ENCODE peak calls at places on chromosomes 2 and 18, in eight cellular contexts. L is Caco-2, E is HepG2, J is heart left ventricle, Q is mesothelial cell of epicardium, T is cardiac fibroblast, Y is GM12865, O is right atrium auricular region. F is an unnamed sample.

GRCh38 chr18:63730788-63731187 is 28.0 kb downstream of the SERPINB11 start:
- DNase-seq in J (no peak), Y (no peak), O (no peak), Q (no peak), T (no peak), E (no peak), L (no peak), F (no peak)

GRCh38 chr18:9792565-9793226 is 84.6 kb downstream of the RAB31 start:
- DNase-seq in Q (no peak), E (peak), Y (peak), J (no peak), O (no peak), L (peak), T (no peak), F (no peak)

GRCh38 chr2:135742307-135742838 is 718 bp downstream of the UBXN4 start:
- DNase-seq in Q (peak), Y (peak), E (peak), L (peak), O (no peak), T (peak), J (peak), F (peak)

GRCh38 chr2:239917128-239917956 is 107.8 kb downstream of the NDUFA10 start:
- DNase-seq in Y (no peak), Q (peak), E (no peak), J (no peak), L (no peak), T (peak), O (peak), F (no peak)

GRCh38 chr2:1704606-1705556 is 39.4 kb downstream of the PXDN start:
- DNase-seq in L (no peak), J (no peak), E (no peak), T (peak), Q (no peak), O (no peak), Y (no peak), F (no peak)

GRCh38 chr2:143246815-143247744 is 117.9 kb downstream of the ARHGAP15 start:
- DNase-seq in O (no peak), Y (no peak), T (no peak), E (no peak), Q (no peak), L (no peak), J (no peak), F (no peak)

GRCh38 chr2:229852565-229852964 is 69.2 kb downstream of the TRIP12 start:
- DNase-seq in Q (no peak), E (no peak), L (no peak), Y (peak), T (peak), O (peak), J (peak), F (no peak)

GRCh38 chr2:161250864-161251436 is 57.3 kb upstream of the PSMD14 start:
- DNase-seq in Q (no peak), T (peak), Y (peak), E (peak), J (no peak), O (no peak), L (peak), F (no peak)

GRCh38 chr2:217177687-217178086 is 317.8 kb upstream of the TNP1 start:
- DNase-seq in O (no peak), Q (no peak), T (no peak), J (no peak), L (no peak), Y (no peak), E (no peak), F (no peak)

GRCh38 chr18:13500227-13500865 is 226.0 kb downstream of the FAM210A start:
- DNase-seq in E (peak), L (peak), J (peak), Q (no peak), T (peak), Y (no peak), O (peak), F (no peak)

GRCh38 chr18:25239636-25240468 is 112.1 kb downstream of the ZNF521 start:
- DNase-seq in L (no peak), E (no peak), Q (no peak), T (no peak), O (no peak), Y (no peak), J (no peak), F (no peak)

GRCh38 chr2:217099561-217099960 is 239.7 kb upstream of the TNP1 start:
- DNase-seq in Y (no peak), J (peak), Q (no peak), O (peak), T (peak), E (no peak), L (no peak), F (no peak)

GRCh38 chr2:128395640-128396499 is 77.2 kb upstream of the HS6ST1 start:
- DNase-seq in O (no peak), L (no peak), E (no peak), J (no peak), T (peak), Y (no peak), Q (no peak), F (no peak)

GRCh38 chr2:173355866-173356508 is 1.3 kb downstream of the CDCA7 start:
- DNase-seq in J (no peak), O (no peak), L (no peak), Y (peak), Q (no peak), T (no peak), E (peak), F (no peak)

GRCh38 chr2:188902906-188903305 is 71.3 kb upstream of the COL3A1 start:
- DNase-seq in O (no peak), Y (no peak), T (peak), Q (no peak), J (no peak), L (no peak), E (no peak), F (no peak)

GRCh38 chr2:122136071-122136470 is 380.6 kb downstream of the TSN start:
- DNase-seq in L (peak), J (no peak), T (peak), Y (peak), E (peak), Q (no peak), O (no peak), F (no peak)

GRCh38 chr2:57373530-57373929 is 673.1 kb upstream of the VRK2 start:
- DNase-seq in J (no peak), T (peak), Q (no peak), Y (no peak), L (no peak), O (no peak), E (no peak), F (no peak)

GRCh38 chr2:172093416-172094318 is 8.4 kb downstream of the DLX1 start:
- DNase-seq in L (no peak), E (no peak), O (no peak), T (no peak), J (no peak), Y (no peak), Q (no peak), F (no peak)

GRCh38 chr2:63652063-63652985 is 63.6 kb downstream of the MDH1 start:
- DNase-seq in Y (no peak), T (no peak), L (no peak), J (no peak), E (no peak), Q (no peak), O (no peak), F (no peak)

GRCh38 chr2:43011142-43011491 is 215.3 kb downstream of the ZFP36L2 start:
- DNase-seq in J (no peak), O (peak), T (no peak), Y (no peak), Q (no peak), L (no peak), E (no peak), F (no peak)

GRCh38 chr18:63953811-63954210 is 4.7 kb downstream of the HMSD start:
- DNase-seq in E (no peak), O (no peak), Q (no peak), T (no peak), Y (no peak), L (no peak), J (no peak), F (no peak)

GRCh38 chr2:10889741-10890215 is 22.0 kb upstream of the KCNF1 start:
- DNase-seq in J (no peak), L (no peak), T (no peak), O (no peak), E (no peak), Y (no peak), Q (no peak), F (no peak)

GRCh38 chr2:19815746-19816145 is 86.0 kb downstream of the TTC32 start:
- DNase-seq in Q (no peak), J (no peak), L (no peak), O (no peak), E (no peak), Y (no peak), T (no peak), F (no peak)

GRCh38 chr2:119117408-119117807 is 41.1 kb downstream of the C1QL2 start:
- DNase-seq in T (no peak), L (no peak), E (no peak), O (peak), Y (no peak), J (no peak), Q (peak), F (no peak)

GRCh38 chr2:80489718-80490117 is 185.2 kb upstream of the LRRTM1 start:
- DNase-seq in L (no peak), E (no peak), O (no peak), J (no peak), Q (no peak), T (peak), Y (no peak), F (no peak)

GRCh38 chr2:179393481-179393880 is 128.8 kb upstream of the SESTD1 start:
- DNase-seq in J (no peak), O (no peak), Q (no peak), T (peak), Y (no peak), E (no peak), L (no peak), F (no peak)

GRCh38 chr2:171163261-171163660 is 2.6 kb upstream of the TLK1 start:
- DNase-seq in T (no peak), Y (peak), E (no peak), Q (no peak), L (no peak), O (no peak), J (no peak), F (no peak)

GRCh38 chr2:149331023-149331400 is 625 bp downstream of the LYPD6 start:
- DNase-seq in O (no peak), E (no peak), T (no peak), L (no peak), Q (peak), J (no peak), Y (no peak), F (no peak)

GRCh38 chr2:138137949-138138348 is 173.7 kb downstream of the HNMT start:
- DNase-seq in L (peak), Q (no peak), O (no peak), E (peak), Y (no peak), T (peak), J (no peak), F (no peak)

GRCh38 chr2:201118957-201119848 is 3.2 kb downstream of the CFLAR start:
- DNase-seq in O (no peak), T (peak), Y (peak), Q (no peak), E (no peak), J (no peak), L (no peak), F (no peak)

GRCh38 chr2:45643543-45644542 is 7.6 kb upstream of the PRKCE start:
- DNase-seq in Q (peak), J (peak), T (peak), L (peak), Y (peak), E (peak), O (peak), F (peak)

GRCh38 chr2:11967946-11968465 is 221.6 kb downstream of the LPIN1 start:
- DNase-seq in Q (peak), L (no peak), E (no peak), J (peak), T (peak), Y (no peak), O (no peak), F (no peak)

GRCh38 chr2:95344656-95345055 is 47.5 kb downstream of the KCNIP3 start:
- DNase-seq in L (no peak), T (no peak), J (no peak), Y (no peak), Q (no peak), O (no peak), E (no peak), F (no peak)

GRCh38 chr18:56068030-56068671 is 480.2 kb upstream of the TCF4 start:
- DNase-seq in E (no peak), L (no peak), Q (no peak), O (no peak), Y (no peak), T (peak), J (no peak), F (no peak)

GRCh38 chr2:191629001-191629453 is 48.9 kb upstream of the NABP1 start:
- DNase-seq in J (no peak), Q (no peak), E (no peak), Y (no peak), O (no peak), T (no peak), L (no peak), F (no peak)

GRCh38 chr2:239193925-239194687 is 206.7 kb downstream of the HDAC4 start:
- DNase-seq in L (no peak), O (no peak), Q (peak), T (no peak), J (no peak), Y (no peak), E (no peak), F (peak)

GRCh38 chr2:63840785-63841253 is 877 bp upstream of the UGP2 start:
- DNase-seq in O (peak), J (peak), T (peak), Q (peak), E (peak), Y (peak), L (peak), F (peak)

DNA sequence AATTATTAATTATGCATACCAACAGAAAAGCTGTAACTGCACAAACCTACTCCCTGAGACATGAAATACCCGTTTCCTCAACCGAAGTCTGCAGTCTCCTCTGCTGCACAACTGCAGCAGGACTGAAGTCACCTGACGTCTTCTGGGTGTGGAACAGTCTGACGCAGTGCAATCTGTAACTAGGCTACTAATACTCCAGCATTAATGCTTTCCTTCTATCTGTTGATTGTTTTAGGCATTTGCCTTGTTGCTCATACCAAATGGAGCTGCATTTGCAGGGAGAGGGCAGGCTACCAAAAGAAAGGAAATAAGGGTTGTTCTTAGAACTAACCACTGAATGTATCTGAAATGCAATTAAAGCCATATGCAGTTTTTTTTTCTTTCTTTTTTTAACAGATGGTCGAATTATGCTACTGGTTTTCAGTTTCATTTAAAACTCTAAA is 40.1 kb downstream of the RTN4 start:
- DNase-seq in J (no peak), Y (peak), O (no peak), E (no peak), T (peak), Q (no peak), L (peak), F (no peak)
- TF ChIP-seq CTCF in J (no peak), Y (no peak), O (no peak), E (no peak), T (no peak), Q (no peak), L (no peak), F (no peak)

DNA sequence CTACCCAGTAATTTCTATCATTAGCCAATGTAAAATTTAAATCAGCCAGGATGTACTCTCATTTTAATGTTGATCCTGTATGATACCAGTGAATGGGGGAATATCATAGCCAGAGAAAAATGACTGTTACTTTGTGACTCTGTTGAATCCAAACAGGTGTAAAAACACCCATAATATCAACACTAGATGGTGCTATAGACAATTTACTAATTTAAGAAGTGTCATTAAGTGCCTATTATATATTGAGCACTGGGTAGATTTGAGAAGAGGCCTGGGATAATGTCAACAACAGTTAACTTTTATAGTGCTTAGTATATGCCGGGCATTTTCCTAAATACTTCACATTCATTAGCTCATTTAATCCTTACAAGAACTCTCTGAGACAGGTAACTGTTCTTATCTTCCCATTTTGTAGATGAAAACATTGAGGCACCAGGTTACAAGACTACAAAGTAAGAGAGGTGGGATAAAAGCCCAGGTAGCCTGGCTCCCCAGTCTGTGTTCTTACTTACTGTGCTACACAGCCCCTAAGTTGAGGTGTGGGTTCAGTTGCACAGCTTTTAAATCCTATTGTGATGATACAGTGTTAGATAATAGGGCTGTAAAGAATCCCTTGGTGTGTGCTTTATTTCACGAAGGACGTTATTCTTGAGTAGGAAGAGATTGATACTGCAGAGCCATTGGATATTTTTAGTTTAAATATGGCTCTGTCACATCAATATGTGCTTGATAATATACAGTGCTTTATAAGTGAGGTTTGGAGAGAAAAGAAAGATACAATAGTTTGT is 325.5 kb downstream of the AGPS start:
- DNase-seq in T (peak), J (no peak), L (no peak), Q (no peak), E (no peak), Y (no peak), O (no peak), F (no peak)
- TF ChIP-seq CTCF in T (peak), J (no peak), L (peak), Q (no peak), E (peak), Y (peak), O (no peak), F (peak)

GRCh38 chr2:166184789-166185188 is 57.0 kb upstream of the SCN1A start:
- DNase-seq in O (no peak), E (no peak), T (no peak), J (no peak), L (no peak), Q (no peak), Y (no peak), F (no peak)

GRCh38 chr2:166180951-166181812 is 53.4 kb upstream of the SCN1A start:
- DNase-seq in T (peak), Q (peak), L (peak), J (no peak), Y (peak), O (peak), E (peak), F (peak)

GRCh38 chr2:166179201-166179600 is 51.4 kb upstream of the SCN1A start:
- DNase-seq in O (no peak), E (no peak), Y (no peak), Q (no peak), L (no peak), J (no peak), T (peak), F (no peak)

DNA sequence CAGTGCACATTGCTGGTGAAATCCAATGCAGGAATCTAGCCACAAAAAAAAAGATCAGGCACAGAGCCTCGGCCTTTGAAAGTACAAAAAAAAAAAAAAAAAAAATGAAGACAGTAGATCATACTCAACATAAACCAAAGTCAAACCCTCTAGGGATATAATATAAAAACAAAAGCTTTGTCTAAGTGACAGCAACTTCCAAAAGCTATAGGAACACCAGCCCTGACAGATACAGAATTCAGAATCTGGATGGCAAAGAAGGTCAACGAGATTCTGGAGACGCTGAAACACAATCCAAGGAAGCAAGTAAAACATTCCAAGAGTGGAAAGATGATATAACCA is 54.0 kb upstream of the SCN1A start:
- DNase-seq in O (no peak), T (no peak), L (no peak), Y (no peak), J (no peak), Q (no peak), E (no peak), F (no peak)
- TF ChIP-seq CTCF in O (no peak), T (no peak), L (no peak), Y (no peak), J (no peak), Q (peak), E (no peak), F (no peak)

DNA sequence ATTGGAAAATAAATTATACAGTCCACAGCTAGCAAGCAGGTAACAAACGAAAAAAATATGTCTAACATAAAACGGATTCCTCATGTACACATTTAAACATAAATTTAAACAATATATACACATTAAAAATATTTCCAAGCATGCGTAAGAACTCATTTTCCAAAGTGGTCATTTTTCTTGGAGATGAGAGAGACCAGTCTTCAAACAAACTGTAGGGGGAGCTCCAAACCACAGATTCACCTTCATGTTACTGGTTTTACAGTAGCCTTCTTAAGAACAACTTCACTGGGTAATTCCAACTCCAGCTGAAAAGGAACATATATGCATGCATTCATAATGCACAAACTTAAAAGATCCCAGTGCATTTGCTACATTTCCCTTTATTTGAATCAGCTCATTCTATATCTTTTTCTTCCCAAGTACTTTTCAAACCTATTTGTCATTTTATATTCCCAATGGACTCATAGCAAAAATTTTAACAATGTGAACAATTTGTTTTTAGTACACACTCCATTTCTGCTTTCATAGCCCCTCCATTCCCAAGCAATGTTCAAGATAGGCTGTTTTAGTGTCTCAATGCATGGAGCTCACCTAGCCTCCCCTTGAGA is 4.7 kb upstream of the STAMBP start:
- DNase-seq in J (no peak), T (peak), Q (no peak), E (peak), O (no peak), Y (peak), L (peak), F (no peak)
- TF ChIP-seq CTCF in J (peak), T (peak), Q (peak), E (peak), O (peak), Y (peak), L (peak), F (peak)

DNA sequence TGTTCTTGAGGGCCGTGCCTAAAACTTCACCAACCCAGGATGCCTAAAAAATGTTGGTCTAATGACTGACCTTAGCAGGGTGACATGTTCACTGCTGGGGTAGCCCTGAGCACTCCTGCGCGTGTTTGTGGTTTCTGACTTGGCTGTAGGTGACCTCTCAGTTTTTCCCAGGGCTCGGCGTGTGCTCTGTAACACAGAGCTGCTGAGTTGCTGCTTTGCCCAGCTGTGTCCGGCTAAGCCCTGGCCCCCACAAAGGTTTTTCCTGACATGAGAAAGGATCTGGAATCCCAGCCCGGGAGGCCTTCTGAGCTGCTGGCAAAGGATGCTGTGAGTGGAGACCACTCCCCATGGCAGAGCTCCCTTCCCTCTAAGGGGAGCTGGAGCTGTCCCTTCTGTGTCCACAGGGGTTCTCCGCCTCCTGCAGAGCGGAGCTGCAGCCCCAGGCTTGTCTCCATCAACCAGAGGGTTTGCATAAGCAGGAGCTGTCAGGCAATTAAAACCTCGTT is 52.7 kb downstream of the CRIM1 start:
- DNase-seq in J (no peak), Q (no peak), Y (no peak), L (peak), O (no peak), E (no peak), T (peak), F (no peak)
- TF ChIP-seq CTCF in J (no peak), Q (no peak), Y (no peak), L (no peak), O (no peak), E (no peak), T (no peak), F (no peak)

GRCh38 chr2:231489990-231490389 is 25.7 kb upstream of the NCL start:
- DNase-seq in E (no peak), L (peak), J (no peak), O (no peak), Y (no peak), T (peak), Q (no peak), F (no peak)
- TF ChIP-seq CTCF in E (peak), L (no peak), J (no peak), O (no peak), Y (no peak), T (peak), Q (no peak), F (peak)

F was measured in progenitor cell of endocrine pancreas.